ENCODE peak calls at places on chromosomes 11 and 22, in eight cellular contexts. J is NCI-H226; P is neural crest cell; L is activated T-helper 1 cell treated with anti-CD3 and anti-CD28 coated beads, Interleukin-12 subunit alpha, Interleukin-12 subunit beta, Interleukin-2, Interleukin-4 antibody, amounts not matched to agents 30 ng/mL and 10 ng/mL and 1 ng/mL, durations not matched to agents 14 hours and 24 hours and 36 hours; T is posterior cingulate gyrus; C is activated T-cell treated with anti-CD3 and anti-CD28 coated beads for 1 hour; I is Ammon's horn; G is NCI-H345. B is an unnamed sample.
A peak's percentile ranks its signal among the peaks of the same experiment; 100 is the strongest.

GRCh38 chr11:129391864-129392263 is 16.2 kb downstream of the BARX2 start:
- DNase-seq in J (no peak), P (no peak), L (no peak), T (no peak), C (no peak), I (no peak), G (no peak), B (no peak)

GRCh38 chr11:45174963-45175362 is 28.5 kb downstream of the PRDM11 start:
- DNase-seq in J (no peak), P (no peak), L (no peak), T (no peak), C (no peak), I (no peak), G (no peak), B (no peak)

GRCh38 chr22:22772396-22772795 is 115.2 kb upstream of the IGLL5 start:
- DNase-seq in J (no peak), P (no peak), L (no peak), T (no peak), C (no peak), I (no peak), G (no peak), B (no peak)

GRCh38 chr11:89498845-89499448 is 7.8 kb upstream of the NOX4 start:
- DNase-seq in J (no peak), P (no peak), L (no peak), T (no peak), C (no peak), I (no peak), G (no peak), B (peak; percentile 27)

GRCh38 chr11:115616941-115617340 is 112.7 kb upstream of the CADM1 start:
- DNase-seq in J (peak; percentile 4), P (no peak), L (no peak), T (no peak), C (no peak), I (no peak), G (no peak), B (peak; percentile 86)

GRCh38 chr22:44187652-44188230 is 7.0 kb downstream of the PARVG start:
- DNase-seq in J (no peak), P (no peak), L (no peak), T (no peak), C (no peak), I (no peak), G (no peak), B (no peak)

GRCh38 chr22:49081261-49081666 is 746.4 kb downstream of the BRD1 start:
- DNase-seq in J (no peak), P (no peak), L (no peak), T (no peak), C (no peak), I (no peak), G (no peak), B (no peak)

GRCh38 chr22:50576070-50576469 is 2.2 kb downstream of the CPT1B start:
- DNase-seq in J (no peak), P (peak; percentile 22), L (no peak), T (no peak), C (no peak), I (no peak), G (peak; percentile 2), B (peak; percentile 53)

GRCh38 chr22:46764140-46764680 is 1.8 kb downstream of the TBC1D22A start:
- DNase-seq in J (no peak), P (no peak), L (no peak), T (no peak), C (no peak), I (no peak), G (no peak), B (no peak)

GRCh38 chr22:25112538-25113253 is 87.0 kb upstream of the CRYBB3 start:
- DNase-seq in J (no peak), P (no peak), L (no peak), T (no peak), C (no peak), I (no peak), G (no peak), B (no peak)

GRCh38 chr11:60772666-60773065 is 12.5 kb upstream of the MS4A10 start:
- DNase-seq in J (no peak), P (no peak), L (no peak), T (no peak), C (no peak), I (no peak), G (no peak), B (no peak)

GRCh38 chr11:133995066-133995465 is 38.3 kb upstream of the IGSF9B start:
- DNase-seq in J (no peak), P (no peak), L (no peak), T (peak; percentile 2), C (no peak), I (no peak), G (no peak), B (no peak)

GRCh38 chr11:3087821-3088800 is 30.9 kb upstream of the CARS1 start:
- DNase-seq in J (peak; percentile 84), P (no peak), L (no peak), T (peak; percentile 39), C (no peak), I (no peak), G (no peak), B (peak; percentile 75)

GRCh38 chr11:68892576-68892975 is 11.1 kb downstream of the MRPL21 start:
- DNase-seq in J (no peak), P (no peak), L (no peak), T (peak; percentile 71), C (no peak), I (no peak), G (no peak), B (no peak)

GRCh38 chr11:59981106-59981770 is 17.4 kb downstream of the OOSP4A start:
- DNase-seq in J (no peak), P (no peak), L (no peak), T (no peak), C (no peak), I (no peak), G (no peak), B (no peak)

GRCh38 chr11:11444027-11444799 is 91.2 kb upstream of the CSNK2A3 start:
- DNase-seq in J (peak; percentile 58), P (no peak), L (no peak), T (peak; percentile 72), C (no peak), I (no peak), G (no peak), B (no peak)

GRCh38 chr11:16610738-16611388 is 127.6 kb upstream of the C11orf58 start:
- DNase-seq in J (no peak), P (no peak), L (no peak), T (peak; percentile 60), C (no peak), I (no peak), G (no peak), B (no peak)

GRCh38 chr11:18548001-18548400 is 21.3 kb upstream of the TSG101 start:
- DNase-seq in J (no peak), P (no peak), L (no peak), T (no peak), C (no peak), I (no peak), G (no peak), B (no peak)

GRCh38 chr11:22690891-22691290 is 24.5 kb downstream of the GAS2 start:
- DNase-seq in J (no peak), P (no peak), L (no peak), T (no peak), C (no peak), I (no peak), G (no peak), B (no peak)

GRCh38 chr22:24969588-24970301 is 17.2 kb downstream of the KIAA1671 start:
- DNase-seq in J (no peak), P (no peak), L (no peak), T (no peak), C (no peak), I (no peak), G (no peak), B (no peak)

GRCh38 chr11:106077609-106078517 is at the start of gene AASDHPPT:
- DNase-seq in J (no peak), P (no peak), L (no peak), T (peak; percentile 78), C (no peak), I (peak; percentile 30), G (peak; percentile 45), B (peak; percentile 53)

GRCh38 chr11:126140932-126141291 is 70.5 kb downstream of the RPUSD4 start:
- DNase-seq in J (no peak), P (no peak), L (no peak), T (no peak), C (no peak), I (peak; percentile 40), G (peak; percentile 76), B (no peak)

GRCh38 chr22:20890975-20891374 is 26.2 kb upstream of the CRKL start:
- DNase-seq in J (no peak), P (no peak), L (no peak), T (peak; percentile 29), C (no peak), I (no peak), G (no peak), B (no peak)

GRCh38 chr11:113715273-113715672 is 9.2 kb upstream of the TMPRSS5 start:
- DNase-seq in J (no peak), P (no peak), L (no peak), T (no peak), C (no peak), I (no peak), G (no peak), B (no peak)

B was measured in NB4.